ENCODE peak calls at places on chromosome 10, in five cellular contexts. B, Z, S, C and P are unnamed samples.

GRCh38 chr10:75165684-75166622 is 44.6 kb upstream of the VDAC2 start:
- DNase-seq in B (no peak), Z (peak; percentile 9), S (no peak), C (no peak), P (no peak)

GRCh38 chr10:71840177-71840711 is 10.8 kb downstream of the PSAP start:
- DNase-seq in B (peak; percentile 58), Z (peak; percentile 96), S (peak; percentile 58), C (no peak), P (peak; percentile 96)

GRCh38 chr10:27540672-27541071 is 36.6 kb downstream of the RAB18 start:
- DNase-seq in B (no peak), Z (no peak), S (no peak), C (no peak), P (no peak)

GRCh38 chr10:89952314-89952713 is 250.9 kb downstream of the KIF20B start:
- DNase-seq in B (no peak), Z (no peak), S (no peak), C (no peak), P (no peak)

GRCh38 chr10:113957013-113957412 is 86.7 kb upstream of the ADRB1 start:
- DNase-seq in B (no peak), Z (peak; percentile 93), S (no peak), C (no peak), P (no peak)

GRCh38 chr10:116120688-116121087 is 152.3 kb downstream of the GFRA1 start:
- DNase-seq in B (no peak), Z (no peak), S (peak; percentile 16), C (no peak), P (peak; percentile 30)

GRCh38 chr10:113780681-113781250 is 29.3 kb downstream of the PLEKHS1 start:
- DNase-seq in B (peak; percentile 37), Z (no peak), S (no peak), C (no peak), P (no peak)

GRCh38 chr10:98030093-98030821 is at the start of gene CRTAC1:
- DNase-seq in B (peak; percentile 44), Z (no peak), S (peak; percentile 26), C (no peak), P (peak; percentile 25)

GRCh38 chr10:132010484-132010883 is 28.8 kb upstream of the BNIP3 start:
- DNase-seq in B (no peak), Z (no peak), S (no peak), C (no peak), P (no peak)

GRCh38 chr10:101564490-101564991 is 23.5 kb downstream of the POLL start:
- DNase-seq in B (no peak), Z (no peak), S (peak; percentile 3), C (no peak), P (no peak)

GRCh38 chr10:44724415-44725174 is 186.5 kb upstream of the TMEM72 start:
- DNase-seq in B (no peak), Z (peak; percentile 74), S (no peak), C (no peak), P (no peak)

GRCh38 chr10:44958196-44958896 is 1.3 kb upstream of the RASSF4 start:
- DNase-seq in B (no peak), Z (peak; percentile 70), S (peak; percentile 18), C (no peak), P (no peak)

GRCh38 chr10:25631471-25631870 is 302.6 kb upstream of the MYO3A start:
- DNase-seq in B (no peak), Z (no peak), S (no peak), C (no peak), P (no peak)

GRCh38 chr10:31320179-31320597 is 1.2 kb downstream of the ZEB1 start:
- DNase-seq in B (peak; percentile 57), Z (no peak), S (no peak), C (no peak), P (no peak)

GRCh38 chr10:90862908-90863514 is 5.2 kb upstream of the HTR7 start:
- DNase-seq in B (no peak), Z (peak; percentile 47), S (no peak), C (no peak), P (peak; percentile 27)

GRCh38 chr10:68151453-68151852 is 42.2 kb downstream of the MYPN start:
- DNase-seq in B (no peak), Z (no peak), S (no peak), C (no peak), P (no peak)

GRCh38 chr10:113540845-113541553 is 11.9 kb upstream of the HABP2 start:
- DNase-seq in B (no peak), Z (no peak), S (no peak), C (no peak), P (no peak)

GRCh38 chr10:118742787-118743186 is 12.0 kb downstream of the CACUL1 start:
- DNase-seq in B (no peak), Z (peak; percentile 86), S (no peak), C (no peak), P (no peak)

GRCh38 chr10:130261306-130261705 is 125.1 kb downstream of the GLRX3 start:
- DNase-seq in B (no peak), Z (no peak), S (no peak), C (no peak), P (no peak)
- H3K9me3 ChIP-seq in B (no peaks in the 10 kb centered on the region), Z (peaks cover 50% of the 10 kb centered on the region), S (no peaks in the 10 kb centered on the region), C (no peaks in the 10 kb centered on the region), P (no peaks in the 10 kb centered on the region)

GRCh38 chr10:77252380-77252779 is 385.2 kb downstream of the KCNMA1 start:
- DNase-seq in B (no peak), Z (no peak), S (no peak), C (no peak), P (no peak)
- H3K4me1 ChIP-seq in B (no peaks in the 10 kb centered on the region), Z (peaks cover 5% of the 10 kb centered on the region), S (no peaks in the 10 kb centered on the region), C (no peaks in the 10 kb centered on the region), P (no peaks in the 10 kb centered on the region)

GRCh38 chr10:88404133-88404532 is 179.0 kb downstream of the RNLS start:
- DNase-seq in B (no peak), Z (no peak), S (no peak), C (no peak), P (no peak)

GRCh38 chr10:88401671-88402347 is 181.3 kb downstream of the RNLS start:
- DNase-seq in B (no peak), Z (peak; percentile 35), S (no peak), C (no peak), P (no peak)

GRCh38 chr10:88395677-88396076 is 187.4 kb downstream of the RNLS start:
- DNase-seq in B (no peak), Z (peak; percentile 17), S (no peak), C (no peak), P (no peak)

GRCh38 chr10:88399240-88399639 is 183.9 kb downstream of the RNLS start:
- DNase-seq in B (no peak), Z (no peak), S (no peak), C (no peak), P (no peak)
- H3K9me3 ChIP-seq in B (peaks cover 18% of the 10 kb centered on the region), Z (no peaks in the 10 kb centered on the region), S (no peaks in the 10 kb centered on the region), C (peaks cover 7% of the 10 kb centered on the region), P (peaks cover 4% of the 10 kb centered on the region)

DNA sequence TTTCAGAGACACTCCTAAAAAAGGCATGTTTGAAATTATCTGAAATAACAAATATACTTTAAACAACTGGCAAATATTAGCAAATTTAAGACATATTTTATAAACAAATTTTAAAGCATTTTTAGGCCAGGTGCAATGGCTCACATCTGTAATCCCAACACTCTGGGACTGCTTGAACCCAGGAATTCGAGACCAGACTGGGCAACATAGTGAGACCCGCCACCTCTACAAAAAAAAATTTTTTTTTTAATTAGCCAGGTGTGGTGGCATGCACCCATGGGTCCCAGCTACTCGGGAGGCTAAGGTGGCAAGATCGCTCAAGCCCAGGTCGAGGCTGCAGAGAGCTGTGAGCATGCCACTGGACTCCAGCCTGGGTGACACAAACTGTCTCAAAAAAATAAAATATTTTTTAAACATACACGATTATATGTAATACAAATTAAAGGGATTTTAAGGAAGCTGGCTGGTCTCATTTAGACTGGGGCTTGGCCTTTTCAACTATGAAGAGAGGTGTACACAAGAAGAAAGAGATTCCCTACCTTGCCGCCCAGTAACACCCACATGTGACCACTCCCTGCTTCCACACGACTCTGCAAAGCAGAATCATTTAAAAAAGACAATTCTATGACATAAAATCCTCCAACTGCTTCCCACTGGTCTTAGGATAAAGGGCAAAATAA is 7.5 kb downstream of the LARP4B start:
- DNase-seq in B (no peak), Z (no peak), S (no peak), C (no peak), P (no peak)
- H3K4me1 ChIP-seq in B (peaks cover 36% of the 10 kb centered on the region), Z (peaks cover 12% of the 10 kb centered on the region), S (peaks cover 9% of the 10 kb centered on the region), C (no peaks in the 10 kb centered on the region), P (peaks cover 10% of the 10 kb centered on the region)